ENCODE peak calls at places on chromosome 11, in nine cellular contexts. One of them, this sample, is unnamed.

GRCh38 chr11:70378506-70379134 is 19.7 kb upstream of the CTTN start:
- DNase-seq in SK-N-SH: no peak
- DNase-seq in GM23338: peak; percentile 42
- DNase-seq in PC-3: no peak
- DNase-seq in neural progenitor cell: no peak
- DNase-seq in MM.1S: no peak
- DNase-seq in hepatocyte: no peak
- DNase-seq in HCT116: no peak
- DNase-seq in GM23248: no peak
- DNase-seq in this sample: no peak

GRCh38 chr11:1486054-1486825 is at the start of gene MOB2:
- DNase-seq in GM23338: peak; percentile 48
- DNase-seq in PC-3: no peak
- DNase-seq in MM.1S: no peak
- DNase-seq in neural progenitor cell: no peak
- DNase-seq in HCT116: no peak
- DNase-seq in GM23248: no peak
- DNase-seq in SK-N-SH: no peak
- DNase-seq in hepatocyte: no peak
- DNase-seq in this sample: no peak

GRCh38 chr11:107606122-107606521 is 15.2 kb downstream of the ELMOD1 start:
- DNase-seq in GM23248: no peak
- DNase-seq in MM.1S: peak; percentile 23
- DNase-seq in GM23338: peak; percentile 59
- DNase-seq in hepatocyte: no peak
- DNase-seq in SK-N-SH: peak; percentile 5
- DNase-seq in neural progenitor cell: no peak
- DNase-seq in PC-3: peak; percentile 48
- DNase-seq in HCT116: no peak
- DNase-seq in this sample: no peak

GRCh38 chr11:57484141-57484710 is 23.9 kb downstream of the RTN4RL2 start:
- DNase-seq in GM23338: no peak
- DNase-seq in HCT116: no peak
- DNase-seq in PC-3: no peak
- DNase-seq in GM23248: peak; percentile 48
- DNase-seq in SK-N-SH: no peak
- DNase-seq in neural progenitor cell: no peak
- DNase-seq in MM.1S: no peak
- DNase-seq in hepatocyte: no peak
- DNase-seq in this sample: peak; percentile 79

GRCh38 chr11:128501576-128502549 is 85.5 kb downstream of the ETS1 start:
- DNase-seq in GM23338: no peak
- DNase-seq in GM23248: peak; percentile 89
- DNase-seq in PC-3: peak; percentile 46
- DNase-seq in SK-N-SH: no peak
- DNase-seq in MM.1S: no peak
- DNase-seq in HCT116: no peak
- DNase-seq in neural progenitor cell: peak; percentile 27
- DNase-seq in hepatocyte: no peak
- DNase-seq in this sample: no peak

GRCh38 chr11:32333335-32333991 is 101.9 kb downstream of the WT1 start:
- DNase-seq in neural progenitor cell: peak; percentile 72
- DNase-seq in SK-N-SH: peak; percentile 56
- DNase-seq in MM.1S: no peak
- DNase-seq in GM23338: peak; percentile 81
- DNase-seq in PC-3: peak; percentile 23
- DNase-seq in hepatocyte: peak; percentile 77
- DNase-seq in HCT116: no peak
- DNase-seq in GM23248: peak; percentile 72
- DNase-seq in this sample: no peak

GRCh38 chr11:1879941-1880720 is 11.6 kb downstream of the PRR33 start:
- DNase-seq in MM.1S: no peak
- DNase-seq in neural progenitor cell: no peak
- DNase-seq in SK-N-SH: peak; percentile 25
- DNase-seq in GM23248: peak; percentile 45
- DNase-seq in PC-3: no peak
- DNase-seq in GM23338: no peak
- DNase-seq in HCT116: no peak
- DNase-seq in hepatocyte: peak; percentile 30
- DNase-seq in this sample: no peak

GRCh38 chr11:70661763-70662501 is 263.6 kb downstream of the CTTN start:
- DNase-seq in SK-N-SH: peak; percentile 92
- DNase-seq in neural progenitor cell: peak; percentile 72
- DNase-seq in hepatocyte: no peak
- DNase-seq in GM23248: peak; percentile 67
- DNase-seq in GM23338: peak; percentile 85
- DNase-seq in MM.1S: no peak
- DNase-seq in HCT116: no peak
- DNase-seq in PC-3: no peak
- DNase-seq in this sample: no peak

GRCh38 chr11:12287374-12288211 is 89.8 kb upstream of the PARVA start:
- DNase-seq in hepatocyte: peak; percentile 71
- DNase-seq in neural progenitor cell: peak; percentile 82
- DNase-seq in GM23248: peak; percentile 99
- DNase-seq in PC-3: peak; percentile 90
- DNase-seq in HCT116: peak; percentile 78
- DNase-seq in MM.1S: no peak
- DNase-seq in GM23338: peak; percentile 80
- DNase-seq in SK-N-SH: peak; percentile 51
- DNase-seq in this sample: no peak

GRCh38 chr11:82045748-82046457 is 687.8 kb downstream of the FAM181B start:
- DNase-seq in GM23338: no peak
- DNase-seq in PC-3: no peak
- DNase-seq in MM.1S: no peak
- DNase-seq in HCT116: no peak
- DNase-seq in GM23248: no peak
- DNase-seq in hepatocyte: no peak
- DNase-seq in neural progenitor cell: no peak
- DNase-seq in SK-N-SH: no peak
- DNase-seq in this sample: no peak

GRCh38 chr11:131672191-131672590 is 301.8 kb downstream of the NTM start:
- DNase-seq in SK-N-SH: no peak
- DNase-seq in hepatocyte: no peak
- DNase-seq in MM.1S: no peak
- DNase-seq in neural progenitor cell: no peak
- DNase-seq in GM23338: no peak
- DNase-seq in HCT116: no peak
- DNase-seq in PC-3: no peak
- DNase-seq in GM23248: no peak
- DNase-seq in this sample: no peak

GRCh38 chr11:95414217-95414616 is 183.2 kb upstream of the SESN3 start:
- DNase-seq in SK-N-SH: no peak
- DNase-seq in GM23338: no peak
- DNase-seq in MM.1S: no peak
- DNase-seq in HCT116: no peak
- DNase-seq in hepatocyte: no peak
- DNase-seq in GM23248: no peak
- DNase-seq in PC-3: no peak
- DNase-seq in neural progenitor cell: no peak
- DNase-seq in this sample: no peak

GRCh38 chr11:66956689-66957290 is 1.4 kb downstream of the PC start:
- DNase-seq in SK-N-SH: no peak
- DNase-seq in GM23248: peak; percentile 75
- DNase-seq in neural progenitor cell: peak; percentile 27
- DNase-seq in HCT116: no peak
- DNase-seq in hepatocyte: peak; percentile 73
- DNase-seq in GM23338: peak; percentile 52
- DNase-seq in PC-3: no peak
- DNase-seq in MM.1S: no peak
- DNase-seq in this sample: peak; percentile 20

GRCh38 chr11:22458141-22458540 is 120.0 kb downstream of the SLC17A6 start:
- DNase-seq in neural progenitor cell: no peak
- DNase-seq in hepatocyte: no peak
- DNase-seq in SK-N-SH: no peak
- DNase-seq in HCT116: no peak
- DNase-seq in MM.1S: no peak
- DNase-seq in PC-3: no peak
- DNase-seq in GM23248: no peak
- DNase-seq in GM23338: no peak
- DNase-seq in this sample: no peak

DNA sequence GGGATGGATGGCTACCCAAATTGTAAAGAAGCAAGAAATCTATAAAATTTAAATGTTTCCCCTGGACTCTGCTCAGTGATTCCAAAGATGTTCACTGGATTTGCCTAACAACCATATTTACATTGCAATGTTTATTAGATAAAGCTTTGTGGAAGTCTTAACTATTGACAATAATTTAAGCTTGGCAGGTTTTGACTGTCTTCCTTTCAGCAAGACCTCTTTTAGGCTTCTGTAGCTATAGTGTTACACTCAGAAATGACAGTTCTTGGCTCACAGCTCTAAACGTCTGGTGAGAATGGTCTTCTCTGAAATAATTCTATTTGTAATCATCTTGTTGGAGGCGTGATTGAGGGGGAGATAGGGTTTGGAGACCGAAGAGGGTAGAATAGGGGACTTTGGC is 44.8 kb upstream of the CRTAM start:
- DNase-seq in neural progenitor cell: no peak
- DNase-seq in MM.1S: no peak
- DNase-seq in GM23338: no peak
- DNase-seq in HCT116: no peak
- DNase-seq in hepatocyte: no peak
- DNase-seq in GM23248: no peak
- DNase-seq in PC-3: no peak
- DNase-seq in SK-N-SH: no peak
- DNase-seq in this sample: no peak
- H3K4me3 ChIP-seq in neural progenitor cell: no peak overlapping the region
- H3K4me3 ChIP-seq in MM.1S: no peak overlapping the region
- H3K4me3 ChIP-seq in GM23338: no peak overlapping the region
- H3K4me3 ChIP-seq in HCT116: no peak overlapping the region
- H3K4me3 ChIP-seq in hepatocyte: no peak overlapping the region
- H3K4me3 ChIP-seq in GM23248: no peak overlapping the region
- H3K4me3 ChIP-seq in PC-3: no peak overlapping the region
- H3K4me3 ChIP-seq in SK-N-SH: no peak overlapping the region
- H3K4me3 ChIP-seq in this sample: no peak overlapping the region

GRCh38 chr11:68498903-68499883 is 38.6 kb downstream of the PPP6R3 start:
- DNase-seq in GM23338: no peak
- DNase-seq in PC-3: no peak
- DNase-seq in neural progenitor cell: no peak
- DNase-seq in hepatocyte: no peak
- DNase-seq in SK-N-SH: no peak
- DNase-seq in GM23248: no peak
- DNase-seq in HCT116: no peak
- DNase-seq in MM.1S: no peak
- DNase-seq in this sample: no peak

GRCh38 chr11:68498313-68498712 is 37.8 kb downstream of the PPP6R3 start:
- DNase-seq in hepatocyte: no peak
- DNase-seq in SK-N-SH: no peak
- DNase-seq in GM23248: no peak
- DNase-seq in PC-3: no peak
- DNase-seq in MM.1S: no peak
- DNase-seq in HCT116: no peak
- DNase-seq in GM23338: no peak
- DNase-seq in neural progenitor cell: no peak
- DNase-seq in this sample: no peak

GRCh38 chr11:68495872-68496271 is 35.3 kb downstream of the PPP6R3 start:
- DNase-seq in MM.1S: no peak
- DNase-seq in GM23248: no peak
- DNase-seq in SK-N-SH: no peak
- DNase-seq in GM23338: no peak
- DNase-seq in PC-3: no peak
- DNase-seq in HCT116: no peak
- DNase-seq in neural progenitor cell: no peak
- DNase-seq in hepatocyte: no peak
- DNase-seq in this sample: no peak

GRCh38 chr11:68497761-68498160 is 37.2 kb downstream of the PPP6R3 start:
- DNase-seq in MM.1S: no peak
- DNase-seq in PC-3: no peak
- DNase-seq in GM23338: no peak
- DNase-seq in neural progenitor cell: no peak
- DNase-seq in GM23248: no peak
- DNase-seq in SK-N-SH: no peak
- DNase-seq in HCT116: no peak
- DNase-seq in hepatocyte: no peak
- DNase-seq in this sample: no peak

GRCh38 chr11:68495330-68495729 is 34.8 kb downstream of the PPP6R3 start:
- DNase-seq in GM23338: no peak
- DNase-seq in SK-N-SH: no peak
- DNase-seq in hepatocyte: no peak
- DNase-seq in neural progenitor cell: no peak
- DNase-seq in MM.1S: no peak
- DNase-seq in PC-3: no peak
- DNase-seq in GM23248: no peak
- DNase-seq in HCT116: no peak
- DNase-seq in this sample: no peak
- H3K4me1 ChIP-seq in GM23338: peaks cover 31% of the 10 kb centered on the region
- H3K4me1 ChIP-seq in SK-N-SH: peaks cover 9% of the 10 kb centered on the region
- H3K4me1 ChIP-seq in hepatocyte: peaks cover 7% of the 10 kb centered on the region
- H3K4me1 ChIP-seq in neural progenitor cell: peaks cover 17% of the 10 kb centered on the region
- H3K4me1 ChIP-seq in MM.1S: no peaks in the 10 kb centered on the region
- H3K4me1 ChIP-seq in PC-3: no peaks in the 10 kb centered on the region
- H3K4me1 ChIP-seq in GM23248: peaks cover 6% of the 10 kb centered on the region
- H3K4me1 ChIP-seq in HCT116: no peaks in the 10 kb centered on the region
- H3K4me1 ChIP-seq in this sample: peaks cover 53% of the 10 kb centered on the region

GRCh38 chr11:21037836-21038235 is 368.4 kb downstream of the NELL1 start:
- DNase-seq in GM23338: no peak
- DNase-seq in GM23248: no peak
- DNase-seq in HCT116: no peak
- DNase-seq in PC-3: no peak
- DNase-seq in neural progenitor cell: no peak
- DNase-seq in SK-N-SH: no peak
- DNase-seq in hepatocyte: no peak
- DNase-seq in MM.1S: no peak
- DNase-seq in this sample: no peak
- TF ChIP-seq EZH2phosphoT487 in GM23338: no peak
- TF ChIP-seq EZH2phosphoT487 in GM23248: no peak
- TF ChIP-seq EZH2phosphoT487 in HCT116: no peak
- TF ChIP-seq EZH2phosphoT487 in PC-3: no peak
- TF ChIP-seq EZH2phosphoT487 in neural progenitor cell: no peak
- TF ChIP-seq EZH2phosphoT487 in SK-N-SH: no peak
- TF ChIP-seq EZH2phosphoT487 in hepatocyte: no peak
- TF ChIP-seq EZH2phosphoT487 in MM.1S: no peak
- TF ChIP-seq EZH2phosphoT487 in this sample: no peak

DNA sequence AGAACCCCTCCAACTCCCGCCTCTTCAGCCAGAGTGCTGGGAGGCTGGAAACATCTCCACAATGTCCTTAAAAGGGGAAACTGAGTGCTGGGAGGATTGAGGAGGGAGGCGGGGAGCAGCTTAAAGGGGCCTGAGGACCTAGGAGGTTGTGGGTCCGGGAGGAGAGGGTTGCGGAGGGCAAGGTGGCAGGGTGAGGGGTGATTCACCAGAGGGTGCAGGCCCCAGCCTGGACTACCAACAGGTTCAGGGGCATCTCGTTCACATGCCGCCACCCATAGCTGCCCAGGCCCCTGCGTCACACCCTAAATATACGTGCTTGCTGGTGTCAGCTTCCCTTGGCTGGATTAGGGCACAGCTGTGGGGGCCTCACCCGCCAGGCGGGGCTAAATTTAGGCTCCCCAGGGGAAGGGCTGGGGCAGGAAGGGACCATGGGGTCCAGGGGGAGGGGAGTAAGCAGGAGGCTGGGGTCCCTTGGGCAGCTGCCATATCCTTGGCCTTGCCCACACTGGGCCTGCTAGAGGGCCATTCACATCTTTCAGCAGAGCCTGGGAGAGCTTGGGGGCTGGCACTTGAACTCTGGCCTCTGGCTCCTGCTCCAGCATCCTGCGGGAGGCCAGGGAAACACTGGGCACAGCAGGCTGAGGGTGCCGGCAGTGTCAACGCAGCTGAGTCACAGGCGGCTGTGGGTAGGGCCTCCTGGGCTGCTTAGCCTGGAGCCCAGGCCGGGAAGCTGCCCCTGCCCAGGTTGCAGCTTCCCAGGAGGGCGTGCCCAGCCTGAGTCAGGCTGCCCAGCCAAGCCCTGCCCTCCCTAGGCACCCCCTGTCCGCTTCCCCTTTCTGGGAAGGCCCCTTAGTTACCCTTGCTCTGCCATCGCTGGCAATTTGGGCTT is 1.3 kb downstream of the EHBP1L1 start:
- DNase-seq in SK-N-SH: no peak
- DNase-seq in GM23338: no peak
- DNase-seq in HCT116: no peak
- DNase-seq in GM23248: peak; percentile 93
- DNase-seq in neural progenitor cell: no peak
- DNase-seq in hepatocyte: peak; percentile 67
- DNase-seq in MM.1S: peak; percentile 30
- DNase-seq in PC-3: peak; percentile 94
- DNase-seq in this sample: peak; percentile 64
- H3K4me3 ChIP-seq in SK-N-SH: peak overlapping the region; percentile 68
- H3K4me3 ChIP-seq in GM23338: no peak overlapping the region
- H3K4me3 ChIP-seq in HCT116: peak overlapping the region; percentile 78
- H3K4me3 ChIP-seq in GM23248: peak overlapping the region; percentile 92
- H3K4me3 ChIP-seq in neural progenitor cell: no peak overlapping the region
- H3K4me3 ChIP-seq in hepatocyte: no peak overlapping the region
- H3K4me3 ChIP-seq in MM.1S: peak overlapping the region; percentile 91
- H3K4me3 ChIP-seq in PC-3: peak overlapping the region; percentile 75
- H3K4me3 ChIP-seq in this sample: peak overlapping the region; percentile 94